ENCODE peak calls at places on chromosomes 16 and 17, in six cellular contexts. One of them, this sample, is unnamed.

GRCh38 chr17:60170835-60171752 is 21.3 kb downstream of the CA4 start:
- DNase-seq in K562: no peak
- DNase-seq in H1: no peak
- DNase-seq in GM12878: no peak
- DNase-seq in WTC11: no peak
- DNase-seq in HepG2: no peak
- DNase-seq in this sample: no peak

GRCh38 chr17:57869599-57870282 is 19.9 kb upstream of the MRPS23 start:
- DNase-seq in GM12878: no peak
- DNase-seq in WTC11: no peak
- DNase-seq in K562: no peak
- DNase-seq in H1: no peak
- DNase-seq in HepG2: no peak
- DNase-seq in this sample: no peak

GRCh38 chr16:18782697-18783429 is 7.3 kb downstream of the RPS15A start:
- DNase-seq in HepG2: no peak
- DNase-seq in K562: no peak
- DNase-seq in GM12878: no peak
- DNase-seq in WTC11: no peak
- DNase-seq in H1: no peak
- DNase-seq in this sample: no peak

GRCh38 chr17:28792877-28793666 is 49.3 kb downstream of the TRAF4 start:
- DNase-seq in K562: peak; percentile 43
- DNase-seq in GM12878: no peak
- DNase-seq in WTC11: no peak
- DNase-seq in HepG2: no peak
- DNase-seq in H1: no peak
- DNase-seq in this sample: peak; percentile 33

GRCh38 chr17:8965394-8966168 is at the start of gene PIK3R5:
- DNase-seq in K562: peak; percentile 11
- DNase-seq in H1: peak; percentile 63
- DNase-seq in GM12878: no peak
- DNase-seq in WTC11: peak; percentile 92
- DNase-seq in HepG2: no peak
- DNase-seq in this sample: peak; percentile 94

GRCh38 chr17:79218175-79218824 is 143.7 kb downstream of the ENGASE start:
- DNase-seq in HepG2: no peak
- DNase-seq in GM12878: no peak
- DNase-seq in K562: no peak
- DNase-seq in WTC11: no peak
- DNase-seq in H1: no peak
- DNase-seq in this sample: no peak

GRCh38 chr16:22646948-22647556 is 136.4 kb downstream of the NPIPB5 start:
- DNase-seq in GM12878: no peak
- DNase-seq in K562: peak; percentile 17
- DNase-seq in WTC11: no peak
- DNase-seq in HepG2: no peak
- DNase-seq in H1: no peak
- DNase-seq in this sample: no peak

GRCh38 chr17:34726536-34727384 is 147.4 kb downstream of the TMEM132E start:
- DNase-seq in H1: no peak
- DNase-seq in GM12878: no peak
- DNase-seq in WTC11: no peak
- DNase-seq in HepG2: no peak
- DNase-seq in K562: no peak
- DNase-seq in this sample: no peak

GRCh38 chr17:17351901-17352781 is 49.0 kb downstream of the NT5M start:
- DNase-seq in WTC11: no peak
- DNase-seq in K562: peak; percentile 81
- DNase-seq in HepG2: peak; percentile 74
- DNase-seq in GM12878: no peak
- DNase-seq in H1: no peak
- DNase-seq in this sample: no peak

GRCh38 chr17:65277576-65277975 is 140.4 kb downstream of the RGS9 start:
- DNase-seq in K562: no peak
- DNase-seq in WTC11: no peak
- DNase-seq in HepG2: no peak
- DNase-seq in H1: no peak
- DNase-seq in GM12878: no peak
- DNase-seq in this sample: no peak

GRCh38 chr17:50112694-50113093 is 17.3 kb downstream of the SAMD14 start:
- DNase-seq in WTC11: no peak
- DNase-seq in K562: no peak
- DNase-seq in GM12878: no peak
- DNase-seq in H1: no peak
- DNase-seq in HepG2: no peak
- DNase-seq in this sample: no peak

GRCh38 chr16:20781697-20782096 is 17.9 kb downstream of the ACSM3 start:
- DNase-seq in WTC11: no peak
- DNase-seq in H1: no peak
- DNase-seq in GM12878: no peak
- DNase-seq in HepG2: no peak
- DNase-seq in K562: no peak
- DNase-seq in this sample: no peak

GRCh38 chr16:59440502-59440901 is 706.4 kb upstream of the GOT2 start:
- DNase-seq in GM12878: no peak
- DNase-seq in HepG2: no peak
- DNase-seq in WTC11: no peak
- DNase-seq in H1: no peak
- DNase-seq in K562: no peak
- DNase-seq in this sample: no peak

GRCh38 chr17:7313890-7314718 is 1.1 kb downstream of the GPS2 start:
- DNase-seq in K562: peak; percentile 34
- DNase-seq in WTC11: no peak
- DNase-seq in GM12878: no peak
- DNase-seq in HepG2: no peak
- DNase-seq in H1: no peak
- DNase-seq in this sample: no peak

GRCh38 chr17:75262112-75262606 is 480 bp downstream of the MRPS7 start:
- DNase-seq in K562: peak; percentile 41
- DNase-seq in WTC11: no peak
- DNase-seq in H1: no peak
- DNase-seq in HepG2: peak; percentile 34
- DNase-seq in GM12878: no peak
- DNase-seq in this sample: peak; percentile 59

GRCh38 chr17:28346746-28347246 is 10.5 kb downstream of the POLDIP2 start:
- DNase-seq in H1: no peak
- DNase-seq in HepG2: peak; percentile 69
- DNase-seq in WTC11: no peak
- DNase-seq in GM12878: no peak
- DNase-seq in K562: peak; percentile 57
- DNase-seq in this sample: peak; percentile 57

GRCh38 chr16:54318941-54319340 is 32.4 kb upstream of the IRX3 start:
- DNase-seq in HepG2: no peak
- DNase-seq in H1: no peak
- DNase-seq in K562: no peak
- DNase-seq in GM12878: no peak
- DNase-seq in WTC11: no peak
- DNase-seq in this sample: no peak

GRCh38 chr17:80296221-80296620 is 35.6 kb downstream of the RNF213 start:
- DNase-seq in H1: no peak
- DNase-seq in WTC11: no peak
- DNase-seq in K562: no peak
- DNase-seq in HepG2: no peak
- DNase-seq in GM12878: no peak
- DNase-seq in this sample: no peak

GRCh38 chr16:1466054-1466453 is 8.8 kb downstream of the CLCN7 start:
- DNase-seq in K562: no peak
- DNase-seq in WTC11: no peak
- DNase-seq in GM12878: no peak
- DNase-seq in H1: no peak
- DNase-seq in HepG2: no peak
- DNase-seq in this sample: no peak

GRCh38 chr16:8678068-8678927 is 3.9 kb downstream of the ABAT start:
- DNase-seq in HepG2: peak; percentile 100
- DNase-seq in WTC11: no peak
- DNase-seq in H1: no peak
- DNase-seq in K562: no peak
- DNase-seq in GM12878: no peak
- DNase-seq in this sample: no peak

GRCh38 chr17:62778990-62779681 is 29.0 kb downstream of the MARCHF10 start:
- DNase-seq in GM12878: no peak
- DNase-seq in K562: peak; percentile 20
- DNase-seq in WTC11: no peak
- DNase-seq in HepG2: peak; percentile 48
- DNase-seq in H1: no peak
- DNase-seq in this sample: no peak

GRCh38 chr17:28325221-28325620 is 6.2 kb downstream of the TMEM97 start:
- DNase-seq in H1: no peak
- DNase-seq in K562: no peak
- DNase-seq in HepG2: no peak
- DNase-seq in WTC11: no peak
- DNase-seq in GM12878: no peak
- DNase-seq in this sample: no peak

GRCh38 chr17:72280881-72281280 is 160.1 kb downstream of the SOX9 start:
- DNase-seq in WTC11: no peak
- DNase-seq in GM12878: no peak
- DNase-seq in K562: no peak
- DNase-seq in HepG2: no peak
- DNase-seq in H1: no peak
- DNase-seq in this sample: no peak

GRCh38 chr16:79800016-79800608 is 199.6 kb upstream of the MAF start:
- DNase-seq in WTC11: no peak
- DNase-seq in GM12878: no peak
- DNase-seq in H1: no peak
- DNase-seq in HepG2: no peak
- DNase-seq in K562: no peak
- DNase-seq in this sample: no peak

GRCh38 chr16:86777098-86777946 is 199.0 kb downstream of the FOXL1 start:
- DNase-seq in K562: no peak
- DNase-seq in GM12878: no peak
- DNase-seq in HepG2: no peak
- DNase-seq in H1: no peak
- DNase-seq in WTC11: no peak
- DNase-seq in this sample: no peak

GRCh38 chr16:17367932-17368331 is 102.8 kb downstream of the XYLT1 start:
- DNase-seq in HepG2: no peak
- DNase-seq in GM12878: no peak
- DNase-seq in K562: peak; percentile 5
- DNase-seq in WTC11: peak; percentile 82
- DNase-seq in H1: peak; percentile 70
- DNase-seq in this sample: peak; percentile 92

GRCh38 chr16:58474296-58474695 is 25.6 kb upstream of the NDRG4 start:
- DNase-seq in HepG2: no peak
- DNase-seq in K562: no peak
- DNase-seq in GM12878: no peak
- DNase-seq in WTC11: no peak
- DNase-seq in H1: no peak
- DNase-seq in this sample: no peak

GRCh38 chr16:74682556-74682955 is 15.9 kb upstream of the RFWD3 start:
- DNase-seq in HepG2: no peak
- DNase-seq in WTC11: no peak
- DNase-seq in K562: no peak
- DNase-seq in GM12878: no peak
- DNase-seq in H1: no peak
- DNase-seq in this sample: peak; percentile 9

GRCh38 chr17:40727447-40728231 is 24.1 kb upstream of the KRT24 start:
- DNase-seq in WTC11: no peak
- DNase-seq in GM12878: peak; percentile 41
- DNase-seq in HepG2: no peak
- DNase-seq in K562: no peak
- DNase-seq in H1: no peak
- DNase-seq in this sample: no peak

GRCh38 chr17:40724656-40725055 is 21.1 kb upstream of the KRT24 start:
- DNase-seq in H1: no peak
- DNase-seq in GM12878: no peak
- DNase-seq in HepG2: no peak
- DNase-seq in WTC11: no peak
- DNase-seq in K562: no peak
- DNase-seq in this sample: no peak

GRCh38 chr17:40722146-40722720 is 18.7 kb upstream of the KRT24 start:
- DNase-seq in WTC11: no peak
- DNase-seq in GM12878: no peak
- DNase-seq in HepG2: no peak
- DNase-seq in K562: no peak
- DNase-seq in H1: no peak
- DNase-seq in this sample: no peak

GRCh38 chr17:40730974-40731373 is 24.2 kb downstream of the KRT25 start:
- DNase-seq in K562: no peak
- DNase-seq in WTC11: no peak
- DNase-seq in H1: no peak
- DNase-seq in HepG2: no peak
- DNase-seq in GM12878: no peak
- DNase-seq in this sample: no peak

DNA sequence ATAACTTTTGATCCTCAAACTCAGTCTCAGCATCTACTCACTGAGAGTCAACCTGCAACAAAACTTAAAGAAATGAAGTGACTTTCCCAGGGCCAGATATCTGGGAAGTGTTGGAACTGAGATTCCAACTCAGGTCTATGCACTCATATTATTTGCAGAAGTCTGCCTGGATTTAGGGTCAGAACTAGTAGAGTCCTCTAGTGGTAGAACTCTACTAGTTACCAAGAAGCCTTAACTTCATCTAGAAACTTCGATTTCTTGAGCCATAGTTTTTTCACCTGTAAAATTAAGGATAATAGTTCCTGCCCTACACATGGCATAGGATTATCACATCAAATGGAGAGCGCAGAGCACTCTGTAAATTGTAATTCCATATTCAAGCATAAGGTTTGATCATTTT is 23.4 kb upstream of the KRT24 start:
- DNase-seq in K562: no peak
- DNase-seq in GM12878: no peak
- DNase-seq in H1: no peak
- DNase-seq in WTC11: no peak
- DNase-seq in HepG2: peak; percentile 35
- DNase-seq in this sample: peak; percentile 47
- TF ChIP-seq CREB1 in K562: no peak
- TF ChIP-seq CREB1 in GM12878: no peak
- TF ChIP-seq CREB1 in H1: no peak
- TF ChIP-seq CREB1 in WTC11: no peak
- TF ChIP-seq CREB1 in HepG2: no peak
- TF ChIP-seq CREB1 in this sample: no peak

GRCh38 chr17:81349397-81350319 is 45.6 kb upstream of the BAHCC1 start:
- DNase-seq in HepG2: peak; percentile 79
- DNase-seq in K562: peak; percentile 95
- DNase-seq in WTC11: no peak
- DNase-seq in H1: no peak
- DNase-seq in GM12878: no peak
- DNase-seq in this sample: no peak
- TF ChIP-seq CREB1 in HepG2: no peak
- TF ChIP-seq CREB1 in K562: peak; percentile 58
- TF ChIP-seq CREB1 in WTC11: no peak
- TF ChIP-seq CREB1 in H1: no peak
- TF ChIP-seq CREB1 in GM12878: no peak
- TF ChIP-seq CREB1 in this sample: no peak

GRCh38 chr17:35749560-35750412 is 3.3 kb downstream of the GAS2L2 start:
- DNase-seq in HepG2: no peak
- DNase-seq in K562: peak; percentile 51
- DNase-seq in WTC11: peak; percentile 44
- DNase-seq in GM12878: no peak
- DNase-seq in H1: no peak
- DNase-seq in this sample: peak; percentile 59
- TF ChIP-seq CREB1 in HepG2: no peak
- TF ChIP-seq CREB1 in K562: no peak
- TF ChIP-seq CREB1 in WTC11: no peak
- TF ChIP-seq CREB1 in GM12878: no peak
- TF ChIP-seq CREB1 in H1: no peak
- TF ChIP-seq CREB1 in this sample: no peak

GRCh38 chr16:88022076-88023042 is 71.1 kb downstream of the BANP start:
- DNase-seq in WTC11: no peak
- DNase-seq in GM12878: no peak
- DNase-seq in K562: no peak
- DNase-seq in HepG2: no peak
- DNase-seq in H1: no peak
- DNase-seq in this sample: no peak
- TF ChIP-seq CREB1 in WTC11: no peak
- TF ChIP-seq CREB1 in GM12878: no peak
- TF ChIP-seq CREB1 in K562: no peak
- TF ChIP-seq CREB1 in HepG2: no peak
- TF ChIP-seq CREB1 in H1: no peak
- TF ChIP-seq CREB1 in this sample: no peak

GRCh38 chr16:84448444-84448843 is 56.0 kb downstream of the MEAK7 start:
- DNase-seq in HepG2: no peak
- DNase-seq in WTC11: no peak
- DNase-seq in H1: no peak
- DNase-seq in K562: no peak
- DNase-seq in GM12878: no peak
- DNase-seq in this sample: no peak
- TF ChIP-seq CREB1 in HepG2: no peak
- TF ChIP-seq CREB1 in WTC11: no peak
- TF ChIP-seq CREB1 in H1: no peak
- TF ChIP-seq CREB1 in K562: no peak
- TF ChIP-seq CREB1 in GM12878: no peak
- TF ChIP-seq CREB1 in this sample: no peak